ENCODE peak calls at places on chromosomes 5 and 9, in five cellular contexts. P is left cardiac atrium; T is Right ventricle myocardium superior; Q is stimulated activated naive B cell treated with anti-CD40 and anti-IgM and Interleukin-4, amounts not matched to agents 10 μg/mL and 1 μg/mL and 100 μg/mL, for 72 hours; H is psoas muscle. D is an unnamed sample.

GRCh38 chr5:91110709-91111108 is 272.4 kb downstream of the ARRDC3 start:
- ATAC-seq in P (peak), T (peak), Q (no peak), H (peak), D (no peak)

GRCh38 chr5:116542619-116543018 is 32.0 kb downstream of the SEMA6A start:
- ATAC-seq in P (no peak), T (no peak), Q (no peak), H (no peak), D (no peak)

GRCh38 chr9:86600291-86600690 is 246.1 kb upstream of the TUT7 start:
- ATAC-seq in P (no peak), T (peak), Q (no peak), H (no peak), D (no peak)

GRCh38 chr5:53378590-53379247 is 101.7 kb upstream of the FST start:
- ATAC-seq in P (no peak), T (no peak), Q (no peak), H (no peak), D (no peak)

GRCh38 chr9:89515416-89515815 is 17.5 kb upstream of the SEMA4D start:
- ATAC-seq in P (no peak), T (no peak), Q (no peak), H (no peak), D (no peak)

GRCh38 chr5:119285070-119285916 is 70.5 kb upstream of the TNFAIP8 start:
- ATAC-seq in P (peak), T (peak), Q (no peak), H (no peak), D (no peak)

GRCh38 chr9:115154969-115155534 is 37.1 kb upstream of the TNC start:
- ATAC-seq in P (no peak), T (no peak), Q (no peak), H (peak), D (no peak)

GRCh38 chr5:73417307-73418035 is 31.1 kb downstream of the FOXD1 start:
- ATAC-seq in P (no peak), T (no peak), Q (no peak), H (no peak), D (no peak)

GRCh38 chr5:146805099-146805498 is 73.5 kb downstream of the PPP2R2B start:
- ATAC-seq in P (no peak), T (no peak), Q (no peak), H (no peak), D (no peak)

GRCh38 chr5:96627792-96628191 is 34.4 kb upstream of the CAST start:
- ATAC-seq in P (no peak), T (no peak), Q (no peak), H (no peak), D (no peak)

GRCh38 chr5:14936588-14936987 is 65.0 kb upstream of the ANKH start:
- ATAC-seq in P (no peak), T (peak), Q (no peak), H (no peak), D (no peak)

GRCh38 chr5:43874772-43875171 is 271.8 kb downstream of the NNT start:
- ATAC-seq in P (peak), T (peak), Q (no peak), H (no peak), D (no peak)

GRCh38 chr9:14563902-14564578 is 129.2 kb downstream of the ZDHHC21 start:
- ATAC-seq in P (no peak), T (no peak), Q (no peak), H (no peak), D (no peak)

GRCh38 chr5:67202830-67203229 is 6.2 kb upstream of the CD180 start:
- ATAC-seq in P (no peak), T (peak), Q (peak), H (no peak), D (no peak)

GRCh38 chr5:332843-333242 is 11.3 kb downstream of the AHRR start:
- ATAC-seq in P (no peak), T (no peak), Q (no peak), H (no peak), D (no peak)

GRCh38 chr5:143147918-143148317 is 255.6 kb downstream of the NR3C1 start:
- ATAC-seq in P (peak), T (no peak), Q (no peak), H (peak), D (no peak)

GRCh38 chr5:73565166-73565968 is at the start of the genes ANKRA2 and UTP15:
- ATAC-seq in P (peak), T (peak), Q (peak), H (peak), D (peak)

GRCh38 chr9:132181796-132182521 is 20.1 kb downstream of the NTNG2 start:
- ATAC-seq in P (peak), T (peak), Q (no peak), H (no peak), D (no peak)

GRCh38 chr5:31114817-31115216 is 78.7 kb upstream of the CDH6 start:
- ATAC-seq in P (no peak), T (no peak), Q (no peak), H (no peak), D (no peak)

GRCh38 chr9:137227057-137227852 is at the start of gene RNF224:
- ATAC-seq in P (peak), T (peak), Q (peak), H (peak), D (peak)

GRCh38 chr5:114360816-114361723 is 800 bp upstream of the KCNN2 start:
- ATAC-seq in P (peak), T (peak), Q (peak), H (peak), D (peak)

GRCh38 chr9:22102347-22103053 is 93.4 kb upstream of the CDKN2B start:
- ATAC-seq in P (no peak), T (no peak), Q (no peak), H (peak), D (no peak)

GRCh38 chr9:116572095-116572748 is 114.9 kb upstream of the TRIM32 start:
- ATAC-seq in P (peak), T (peak), Q (peak), H (peak), D (peak)

GRCh38 chr9:7376213-7376612 is 423.4 kb downstream of the DMAC1 start:
- ATAC-seq in P (no peak), T (no peak), Q (no peak), H (no peak), D (no peak)

D was measured in stimulated activated memory B cell treated with anti-CD40 and anti-IgM and Interleukin-4, amounts not matched to agents 10 μg/mL and 1 μg/mL and 100 μg/mL, for 72 hours.